ENCODE peak calls at places on chromosomes 13 and 19, in ten cellular contexts. D is CD4-positive, alpha-beta memory T cell; Y is posterior cingulate gyrus; P is HEK293T; E is retina; F is AG08395; K is GM12891; H is ecto neural progenitor cell; X is progenitor cell of endocrine pancreas; L is T-helper 2 cell. V is an unnamed sample.
A peak's percentile ranks its signal among the peaks of the same experiment; 100 is the strongest.

GRCh38 chr19:4338441-4339350 is at the start of gene STAP2:
- DNase-seq in F (no peak), P (no peak), H (no peak), Y (no peak), L (no peak), K (no peak), X (no peak), E (no peak), D (no peak), V (no peak)

GRCh38 chr19:42334697-42335373 is 9.4 kb downstream of the MEGF8 start:
- DNase-seq in D (no peak), Y (no peak), F (no peak), E (no peak), K (no peak), L (no peak), P (no peak), X (no peak), H (no peak), V (no peak)

GRCh38 chr19:27780367-27781065 is 1432.4 kb downstream of the UQCRFS1 start:
- DNase-seq in X (no peak), K (no peak), Y (no peak), L (no peak), P (no peak), E (no peak), F (no peak), D (no peak), H (no peak), V (no peak)

GRCh38 chr13:69633044-69633443 is 474.6 kb upstream of the ATXN8OS start:
- DNase-seq in L (no peak), K (no peak), X (no peak), H (no peak), F (no peak), Y (no peak), D (no peak), P (no peak), E (no peak), V (no peak)

GRCh38 chr19:52188822-52189744 is 769 bp upstream of the PPP2R1A start:
- DNase-seq in K (no peak), Y (no peak), X (peak; percentile 15), P (no peak), D (peak; percentile 11), F (no peak), H (peak; percentile 98), E (no peak), L (no peak), V (peak; percentile 97)

GRCh38 chr19:22545751-22546150 is 88.4 kb upstream of the ZNF492 start:
- DNase-seq in K (peak; percentile 28), H (no peak), L (no peak), E (peak; percentile 8), D (peak; percentile 2), P (peak; percentile 38), Y (peak; percentile 89), F (peak; percentile 3), X (no peak), V (peak; percentile 21)

GRCh38 chr19:40512473-40513344 is 45.9 kb downstream of the SPTBN4 start:
- DNase-seq in K (no peak), F (peak; percentile 35), P (no peak), H (peak; percentile 75), E (peak; percentile 65), Y (peak; percentile 87), X (peak; percentile 35), D (no peak), L (no peak), V (no peak)

GRCh38 chr19:40055832-40056504 is at the start of gene ZNF780B:
- DNase-seq in K (peak; percentile 46), X (peak; percentile 21), F (peak; percentile 70), Y (peak; percentile 96), H (peak; percentile 74), L (peak; percentile 55), E (peak; percentile 90), P (peak; percentile 53), D (peak; percentile 67), V (peak; percentile 78)

GRCh38 chr19:36225219-36225892 is 10.4 kb downstream of the ZNF146 start:
- DNase-seq in E (no peak), Y (no peak), X (no peak), K (no peak), H (no peak), L (no peak), F (peak; percentile 64), D (no peak), P (no peak), V (no peak)

GRCh38 chr19:11658954-11659353 is 61.7 kb downstream of the ZNF627 start:
- DNase-seq in L (no peak), P (no peak), D (no peak), E (no peak), H (no peak), Y (no peak), X (no peak), K (no peak), F (no peak), V (no peak)

V was measured in nucleus accumbens.